ENCODE peak calls at places on chromosomes 4 and X, in seven cellular contexts. J is endothelial cell; E is kidney tubule cell; D is stimulated activated CD8-positive, alpha-beta memory T cell treated with anti-CD3 and anti-CD28 coated beads, Interleukin-7, amount 100 ng/mL, for 24 hours; K is omental fat pad; F is HTR-8/SVneo; P is iris pigment epithelial cell. R is an unnamed sample.

GRCh38 chrX:154362085-154362742 is 12.2 kb downstream of the FLNA start:
- DNase-seq in P (no peak), E (no peak), K (no peak), F (no peak), J (no peak), D (no peak), R (no peak)

GRCh38 chr4:117400039-117400835 is 314.9 kb upstream of the TRAM1L1 start:
- DNase-seq in D (no peak), K (no peak), P (peak), F (peak), E (peak), J (no peak), R (peak)

GRCh38 chr4:171919314-171919713 is 106.1 kb downstream of the GALNTL6 start:
- DNase-seq in E (no peak), F (no peak), K (no peak), D (no peak), P (no peak), J (no peak), R (no peak)

GRCh38 chr4:33482773-33483172 is 2761.5 kb downstream of the ARAP2 start:
- DNase-seq in E (no peak), J (no peak), K (no peak), D (no peak), F (no peak), P (no peak), R (no peak)

GRCh38 chrX:155231163-155231562 is 14.9 kb downstream of the VBP1 start:
- DNase-seq in D (no peak), P (no peak), F (no peak), J (no peak), E (no peak), K (no peak), R (no peak)

GRCh38 chr4:11631416-11631815 is 202.7 kb upstream of the HS3ST1 start:
- DNase-seq in J (no peak), E (no peak), P (no peak), F (no peak), K (no peak), D (no peak), R (peak)

GRCh38 chr4:123315617-123316016 is 81.0 kb upstream of the SPRY1 start:
- DNase-seq in E (peak), F (no peak), P (no peak), J (no peak), K (no peak), D (no peak), R (no peak)

GRCh38 chr4:53863163-53863562 is 201.2 kb downstream of the CHIC2 start:
- DNase-seq in P (no peak), E (no peak), J (no peak), F (no peak), K (no peak), D (no peak), R (no peak)

GRCh38 chr4:184287697-184288255 is 70.1 kb upstream of the ENPP6 start:
- DNase-seq in F (no peak), J (no peak), P (peak), K (no peak), E (peak), D (no peak), R (peak)

GRCh38 chrX:153433161-153433680 is 12.6 kb downstream of the TREX2 start:
- DNase-seq in E (no peak), J (no peak), P (no peak), K (no peak), D (no peak), F (no peak), R (no peak)

GRCh38 chr4:89563431-89563830 is 255.8 kb upstream of the GPRIN3 start:
- DNase-seq in K (no peak), F (no peak), J (no peak), P (peak), E (peak), D (no peak), R (no peak)

GRCh38 chrX:4661771-4662170 is 948.3 kb upstream of the PRKX start:
- DNase-seq in E (no peak), K (no peak), D (no peak), J (no peak), P (no peak), F (no peak), R (no peak)

GRCh38 chr4:183190900-183191527 is 92.0 kb downstream of the WWC2 start:
- DNase-seq in K (no peak), P (no peak), J (no peak), F (no peak), D (no peak), E (no peak), R (no peak)

GRCh38 chrX:2266445-2267349 is 234.1 kb downstream of the DHRSX start:
- DNase-seq in P (no peak), J (no peak), D (no peak), E (no peak), F (peak), K (no peak), R (no peak)

GRCh38 chrX:1411331-1411730 is 19.4 kb upstream of the SLC25A6 start:
- DNase-seq in J (no peak), F (no peak), P (no peak), D (no peak), K (no peak), E (no peak), R (no peak)

GRCh38 chr4:18847276-18847890 is 825.8 kb upstream of the LCORL start:
- DNase-seq in D (no peak), E (no peak), P (no peak), J (no peak), F (no peak), K (no peak), R (peak)

GRCh38 chr4:177573487-177573886 is 131.2 kb upstream of the AGA start:
- DNase-seq in F (peak), J (no peak), E (peak), D (no peak), K (no peak), P (peak), R (peak)

GRCh38 chrX:107562482-107562881 is 65.8 kb upstream of the PRPS1 start:
- DNase-seq in P (peak), K (no peak), D (no peak), F (no peak), J (no peak), E (peak), R (peak)

GRCh38 chrX:141133272-141133671 is 43.7 kb downstream of the LDOC1 start:
- DNase-seq in D (no peak), J (no peak), F (no peak), E (peak), K (no peak), P (no peak), R (peak)

GRCh38 chr4:127856485-127857447 is 23.9 kb upstream of the PLK4 start:
- DNase-seq in D (no peak), E (peak), K (no peak), P (peak), F (no peak), J (no peak), R (peak)

GRCh38 chr4:13539047-13539720 is 5.1 kb downstream of the NKX3-2 start:
- DNase-seq in P (no peak), F (no peak), K (no peak), D (no peak), E (no peak), J (no peak), R (peak)

GRCh38 chr4:24781999-24782745 is 13.2 kb upstream of the SOD3 start:
- DNase-seq in P (no peak), E (no peak), F (no peak), J (no peak), K (no peak), D (no peak), R (peak)

GRCh38 chr4:108693819-108694218 is 43.4 kb downstream of the OSTC start:
- DNase-seq in J (no peak), K (no peak), P (peak), F (no peak), D (no peak), E (no peak), R (no peak)

GRCh38 chr4:111562811-111563210 is 582.4 kb upstream of the FAM241A start:
- DNase-seq in E (no peak), D (no peak), F (no peak), J (no peak), K (no peak), P (peak), R (peak)

GRCh38 chr4:52704676-52705075 is 45.6 kb upstream of the USP46 start:
- DNase-seq in F (no peak), E (no peak), D (no peak), P (no peak), J (no peak), K (no peak), R (no peak)

GRCh38 chrX:7147431-7147977 is at the start of gene STS:
- DNase-seq in F (no peak), E (peak), P (peak), K (peak), D (peak), J (peak), R (peak)

GRCh38 chr4:38667005-38667771 is 3.2 kb downstream of the KLF3 start:
- DNase-seq in D (no peak), E (peak), F (peak), K (no peak), J (peak), P (peak), R (peak)

GRCh38 chrX:38175140-38175539 is 45.5 kb downstream of the SRPX start:
- DNase-seq in D (no peak), E (peak), P (peak), K (no peak), F (peak), J (peak), R (peak)

GRCh38 chrX:153474718-153475117 is 4.3 kb upstream of the HAUS7 start:
- DNase-seq in J (no peak), P (peak), E (peak), D (no peak), F (no peak), K (peak), R (peak)

GRCh38 chr4:163701915-163702314 is 207.4 kb downstream of the TMA16 start:
- DNase-seq in P (peak), K (no peak), F (no peak), D (no peak), J (no peak), E (peak), R (no peak)

GRCh38 chr4:65407483-65407882 is 262.8 kb downstream of the EPHA5 start:
- DNase-seq in F (no peak), K (no peak), J (no peak), D (no peak), P (no peak), E (no peak), R (no peak)

GRCh38 chrX:137195991-137196390 is 162.2 kb upstream of the GPR101 start:
- DNase-seq in P (peak), E (peak), J (no peak), D (no peak), F (no peak), K (no peak), R (peak)

GRCh38 chr4:70902577-70903281 is 560 bp downstream of the MOB1B start:
- DNase-seq in K (no peak), J (no peak), E (peak), P (peak), F (peak), D (no peak), R (peak)

R was measured in M059J.